ENCODE peak calls at places on chromosome 12, in six cellular contexts. X is osteoblast, O is fibroblast of mammary gland, Z is transverse colon, L is NB4, U is brain microvascular endothelial cell. E is an unnamed sample.

GRCh38 chr12:42129595-42130204 is 15.0 kb downstream of the GXYLT1 start:
- DNase-seq in L (peak), X (peak), O (peak), U (peak), Z (peak), E (peak)

GRCh38 chr12:119869720-119870119 is 7.4 kb downstream of the CIT start:
- DNase-seq in Z (no peak), X (peak), L (no peak), U (peak), O (peak), E (no peak)

GRCh38 chr12:116934908-116935698 is 24.4 kb downstream of the FBXW8 start:
- DNase-seq in O (no peak), X (no peak), L (no peak), U (no peak), Z (no peak), E (no peak)

GRCh38 chr12:127205781-127206535 is 1061.0 kb upstream of the TMEM132C start:
- DNase-seq in Z (no peak), X (no peak), U (no peak), O (no peak), L (no peak), E (no peak)

GRCh38 chr12:45407188-45407850 is 191.4 kb downstream of the ANO6 start:
- DNase-seq in L (no peak), O (peak), X (no peak), Z (no peak), U (no peak), E (no peak)

GRCh38 chr12:76883151-76883550 is 4.3 kb upstream of the CSRP2 start:
- DNase-seq in Z (no peak), O (peak), X (no peak), U (peak), L (no peak), E (no peak)

GRCh38 chr12:113372371-113372770 is 14.0 kb downstream of the PLBD2 start:
- DNase-seq in U (no peak), L (no peak), O (no peak), Z (no peak), X (no peak), E (no peak)

GRCh38 chr12:51752490-51752889 is 96.0 kb downstream of the FIGNL2 start:
- DNase-seq in X (peak), L (no peak), O (peak), U (peak), Z (peak), E (peak)

GRCh38 chr12:103399986-103400385 is 95.8 kb downstream of the C12orf42 start:
- DNase-seq in O (no peak), L (peak), U (no peak), X (no peak), Z (no peak), E (no peak)

GRCh38 chr12:93229494-93230310 is 148.0 kb upstream of the NUDT4 start:
- DNase-seq in U (peak), L (peak), O (peak), X (peak), Z (no peak), E (no peak)

GRCh38 chr12:98422359-98422758 is 93.0 kb upstream of the TMPO start:
- DNase-seq in X (no peak), O (no peak), U (no peak), L (no peak), Z (no peak), E (no peak)

DNA sequence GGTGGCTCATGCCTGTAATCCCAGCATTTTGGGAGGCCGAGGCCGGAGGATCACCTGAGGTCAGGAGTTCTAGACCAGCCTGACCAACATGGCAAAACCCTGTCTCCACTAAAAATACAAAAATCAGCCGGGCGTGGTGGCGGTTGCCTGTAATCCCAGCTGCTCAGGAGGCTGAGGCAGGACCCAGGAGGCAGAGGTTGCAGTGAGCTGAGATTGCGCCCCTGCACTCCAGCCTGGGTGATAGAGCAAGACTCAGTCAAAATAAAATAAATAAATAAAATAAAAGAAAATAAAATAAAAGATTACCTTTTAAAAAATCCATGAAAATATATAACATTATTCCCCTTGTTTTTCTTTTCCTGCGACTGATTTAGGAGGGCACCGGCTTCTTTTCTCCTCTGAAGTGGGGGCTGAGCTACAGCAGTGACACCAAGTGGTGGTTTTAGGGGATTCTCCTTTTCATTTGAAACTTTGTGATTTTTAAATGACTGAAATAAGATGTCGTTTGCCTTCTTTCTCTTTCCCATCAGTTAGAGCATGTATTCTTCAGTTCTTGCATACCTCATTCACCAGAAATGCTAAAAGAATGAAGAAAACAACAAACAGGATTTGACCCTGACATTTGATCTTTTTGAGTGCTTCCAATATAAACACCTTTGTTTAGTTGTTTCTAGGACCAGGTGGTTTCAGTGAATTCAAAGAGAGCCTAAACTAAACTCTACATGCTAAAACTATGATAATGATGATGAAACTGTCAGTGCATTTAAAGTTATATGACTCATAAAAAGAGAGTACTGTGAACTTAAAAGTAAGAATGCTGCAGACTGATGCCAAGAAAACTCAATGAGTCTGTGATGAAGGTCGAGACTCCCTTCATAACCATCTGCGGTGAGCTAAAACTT is 22.6 kb upstream of the PKP2 start:
- DNase-seq in O (peak), X (no peak), L (peak), U (peak), Z (no peak), E (peak)
- TF ChIP-seq CTCF in O (peak), X (no peak), L (peak), U (peak), Z (peak), E (peak)

GRCh38 chr12:66169221-66170170 is at the start of gene TMBIM4:
- DNase-seq in U (peak), L (peak), Z (peak), X (peak), O (peak), E (peak)
- TF ChIP-seq CTCF in U (peak), L (peak), Z (peak), X (peak), O (peak), E (peak)

GRCh38 chr12:6752181-6752930 is 585 bp downstream of the MLF2 start:
- DNase-seq in L (peak), U (peak), Z (peak), O (peak), X (peak), E (peak)

GRCh38 chr12:6754406-6754805 is 1.5 kb upstream of the MLF2 start:
- DNase-seq in Z (no peak), O (no peak), U (no peak), L (no peak), X (no peak), E (no peak)

GRCh38 chr12:6752931-6753771 is at the start of gene MLF2:
- DNase-seq in Z (peak), U (peak), X (peak), O (peak), L (peak), E (peak)

GRCh38 chr12:6751767-6752166 is 1.2 kb downstream of the MLF2 start:
- DNase-seq in X (no peak), U (no peak), O (no peak), Z (no peak), L (no peak), E (no peak)

GRCh38 chr12:6753772-6754356 is 923 bp upstream of the MLF2 start:
- DNase-seq in O (peak), Z (no peak), L (no peak), X (no peak), U (no peak), E (peak)
- TF ChIP-seq CTCF in O (peak), Z (peak), L (no peak), X (peak), U (no peak), E (peak)

DNA sequence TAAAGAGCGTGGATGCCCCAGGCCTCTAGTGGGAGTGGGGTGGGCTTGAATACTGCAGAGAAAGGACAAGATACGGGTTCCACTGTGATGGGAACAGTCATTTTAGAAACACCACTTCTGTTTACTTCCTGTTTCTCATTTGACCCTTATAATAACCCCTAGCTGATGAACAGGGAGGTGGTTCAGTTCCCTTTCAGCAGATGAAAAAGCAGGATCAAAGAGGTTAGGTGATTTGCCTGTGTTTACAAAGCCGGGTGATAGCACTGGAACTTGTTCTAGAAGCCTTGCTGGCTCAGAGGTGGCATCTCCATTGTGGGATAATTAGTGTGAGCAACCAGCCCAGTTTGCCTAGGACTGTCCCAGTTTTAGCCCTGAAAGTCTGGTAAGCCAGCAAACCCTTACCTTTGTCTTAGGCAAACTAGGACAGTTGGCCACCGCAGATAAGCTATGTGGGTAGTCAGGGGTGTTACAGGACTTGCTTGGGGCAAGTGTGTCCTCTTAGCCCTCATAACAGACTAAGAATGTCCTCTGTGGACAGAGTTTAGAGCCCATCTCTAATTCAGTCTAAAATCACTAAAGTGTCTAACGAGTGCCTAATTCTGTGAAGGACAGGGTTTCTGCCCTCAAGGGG is 7.5 kb upstream of the LRP1-AS start:
- DNase-seq in O (no peak), L (peak), X (no peak), U (no peak), Z (no peak), E (no peak)
- TF ChIP-seq CTCF in O (no peak), L (no peak), X (no peak), U (no peak), Z (no peak), E (no peak)

GRCh38 chr12:80412343-80412953 is 31.6 kb upstream of the PTPRQ start:
- DNase-seq in L (peak), Z (no peak), U (peak), X (no peak), O (peak), E (no peak)

GRCh38 chr12:80411787-80412186 is 32.2 kb upstream of the PTPRQ start:
- DNase-seq in Z (no peak), X (no peak), O (no peak), L (no peak), U (no peak), E (no peak)

GRCh38 chr12:80413462-80413861 is 30.6 kb upstream of the PTPRQ start:
- DNase-seq in L (no peak), Z (no peak), O (peak), U (no peak), X (no peak), E (no peak)
- TF ChIP-seq CTCF in L (no peak), Z (no peak), O (peak), U (no peak), X (no peak), E (no peak)

DNA sequence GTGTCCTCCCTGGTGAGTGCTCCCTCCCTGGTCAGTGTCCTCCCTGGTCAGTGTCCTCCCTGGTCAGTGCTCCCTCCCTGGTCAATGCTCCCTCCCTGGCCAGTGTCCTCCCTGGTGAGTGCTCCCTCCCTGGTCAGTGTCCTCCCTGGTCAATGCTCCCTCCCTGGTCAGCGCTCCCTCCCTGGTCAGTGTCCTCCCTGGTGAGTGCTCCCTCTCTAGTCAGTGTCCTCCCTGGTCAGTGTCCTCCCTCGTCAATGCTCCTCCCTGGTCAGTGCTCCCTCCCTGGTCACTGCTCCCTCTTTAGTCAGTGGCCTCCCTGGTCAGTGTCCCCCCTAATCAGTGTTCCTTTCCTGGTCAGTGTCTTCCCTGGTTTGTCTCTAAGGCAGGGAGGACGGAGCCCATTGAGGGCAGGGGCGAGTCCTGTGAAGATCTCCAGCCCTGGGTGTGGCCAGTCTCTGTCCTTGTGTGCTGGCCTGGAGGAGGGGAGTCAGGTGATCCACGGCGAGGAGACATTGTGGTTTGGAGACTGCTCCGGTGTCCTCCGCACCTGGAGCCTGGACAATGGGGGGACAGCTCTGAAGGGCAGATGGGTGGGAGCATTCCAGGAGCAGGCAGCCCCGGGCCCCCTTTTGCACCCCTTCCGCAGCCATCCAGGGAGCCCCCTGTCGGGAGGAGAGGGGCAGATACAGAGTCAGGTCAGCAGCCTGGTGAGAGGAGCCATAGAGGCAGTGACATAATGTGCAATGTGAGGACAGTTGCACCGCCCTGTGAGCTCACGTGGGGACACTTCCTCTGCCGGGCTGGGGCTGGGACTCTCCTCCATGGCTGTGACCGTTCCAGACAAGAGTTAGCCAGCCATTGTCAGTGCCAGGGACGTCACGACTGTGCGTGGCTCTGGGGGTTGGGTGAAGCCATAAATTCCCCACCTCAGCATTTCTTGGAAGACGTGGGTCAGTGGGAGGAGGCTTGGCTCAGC is 93.4 kb downstream of the ADGRD1 start:
- DNase-seq in Z (no peak), O (no peak), U (no peak), L (peak), X (peak), E (no peak)
- TF ChIP-seq CTCF in Z (no peak), O (no peak), U (no peak), L (peak), X (no peak), E (no peak)